ENCODE peak calls at places on chromosomes 2 and 18, in six cellular contexts. O, P, K, A, Z and I are unnamed samples.

GRCh38 chr2:75208738-75209137 is 9.4 kb upstream of the TACR1 start:
- DNase-seq in Z (no peak), A (no peak), O (no peak), P (no peak), K (no peak), I (no peak)

GRCh38 chr2:158204741-158205165 is 103.1 kb downstream of the UPP2 start:
- DNase-seq in K (no peak), A (no peak), O (no peak), Z (no peak), P (no peak), I (no peak)

GRCh38 chr2:68190991-68191731 is 33.5 kb downstream of the PNO1 start:
- DNase-seq in P (no peak), Z (no peak), A (no peak), O (no peak), K (no peak), I (no peak)

GRCh38 chr2:3780477-3781402 is 77.4 kb downstream of the DCDC2C start:
- DNase-seq in A (peak; percentile 17), O (peak; percentile 66), Z (peak; percentile 58), P (no peak), K (peak; percentile 63), I (no peak)

GRCh38 chr2:54524236-54524991 is 68.3 kb downstream of the SPTBN1 start:
- DNase-seq in K (no peak), Z (peak; percentile 45), P (no peak), A (no peak), O (no peak), I (no peak)

GRCh38 chr2:70995227-70995729 is 605 bp upstream of the TEX261 start:
- DNase-seq in A (peak; percentile 37), K (no peak), P (peak; percentile 21), Z (peak; percentile 63), O (peak; percentile 63), I (peak; percentile 38)

GRCh38 chr18:28159055-28159454 is 17.9 kb downstream of the CDH2 start:
- DNase-seq in P (no peak), K (no peak), O (no peak), Z (no peak), A (no peak), I (no peak)

GRCh38 chr2:112884869-112885502 is 26.0 kb upstream of the IL37 start:
- DNase-seq in P (peak; percentile 27), K (peak; percentile 80), A (peak; percentile 52), O (peak; percentile 76), Z (peak; percentile 86), I (no peak)

GRCh38 chr2:88201811-88202169 is 31.6 kb downstream of the THNSL2 start:
- DNase-seq in P (no peak), A (no peak), O (no peak), K (no peak), Z (no peak), I (no peak)

GRCh38 chr18:24837065-24837464 is 376.6 kb downstream of the HRH4 start:
- DNase-seq in O (no peak), K (no peak), Z (no peak), P (no peak), A (no peak), I (no peak)

GRCh38 chr2:157194097-157194688 is 63.3 kb upstream of the GALNT5 start:
- DNase-seq in A (no peak), P (no peak), K (peak; percentile 20), Z (peak; percentile 28), O (peak; percentile 8), I (peak; percentile 37)

GRCh38 chr2:70468898-70469297 is 84.7 kb downstream of the TGFA start:
- DNase-seq in A (no peak), P (no peak), Z (no peak), O (no peak), K (no peak), I (no peak)

GRCh38 chr2:84449055-84449454 is 10.0 kb downstream of the SUCLG1 start:
- DNase-seq in P (no peak), O (no peak), Z (no peak), K (no peak), A (no peak), I (no peak)

GRCh38 chr2:220147590-220147989 is 520.2 kb downstream of the SLC4A3 start:
- DNase-seq in P (no peak), A (no peak), K (no peak), Z (no peak), O (no peak), I (no peak)

GRCh38 chr2:608297-608696 is 68.9 kb downstream of the TMEM18 start:
- DNase-seq in A (no peak), K (no peak), Z (no peak), O (no peak), P (no peak), I (no peak)

GRCh38 chr2:64751286-64752260 is 97.9 kb upstream of the SERTAD2 start:
- DNase-seq in Z (peak; percentile 97), O (peak; percentile 13), K (peak; percentile 95), P (no peak), A (no peak), I (peak; percentile 100)

GRCh38 chr2:190150413-190150812 is 87.9 kb upstream of the MSTN start:
- DNase-seq in O (no peak), A (no peak), K (no peak), Z (no peak), P (no peak), I (no peak)

GRCh38 chr2:241009601-241010530 is 11.4 kb downstream of the SNED1 start:
- DNase-seq in K (peak; percentile 65), A (peak; percentile 31), Z (peak; percentile 30), O (no peak), P (no peak), I (no peak)

GRCh38 chr2:222360146-222360545 is 61.3 kb upstream of the PAX3 start:
- DNase-seq in P (no peak), A (no peak), Z (no peak), K (no peak), O (no peak), I (no peak)

GRCh38 chr2:104845552-104845931 is 8.4 kb upstream of the POU3F3 start:
- DNase-seq in Z (no peak), A (no peak), O (no peak), P (no peak), K (no peak), I (no peak)

GRCh38 chr2:11949732-11950503 is 203.5 kb downstream of the LPIN1 start:
- DNase-seq in P (no peak), O (no peak), A (no peak), Z (no peak), K (no peak), I (no peak)

GRCh38 chr2:193141-193552 is 70.7 kb downstream of the SH3YL1 start:
- DNase-seq in A (no peak), O (no peak), Z (no peak), K (no peak), P (peak; percentile 32), I (no peak)